ENCODE peak calls at places on chromosomes 12 and 14, in four cellular contexts. M is GM23338; U is HAP-1; H is naive thymus-derived CD4-positive, alpha-beta T cell. P is an unnamed sample.

GRCh38 chr14:76827696-76828301 is 1.6 kb downstream of the LRRC74A start:
- DNase-seq in M (peak), U (no peak), H (no peak), P (no peak)

GRCh38 chr12:91958816-91959215 is 186.8 kb downstream of the BTG1 start:
- DNase-seq in M (no peak), U (no peak), H (no peak), P (peak)

GRCh38 chr14:76346391-76347160 is 29.4 kb upstream of the ESRRB start:
- DNase-seq in M (no peak), U (no peak), H (no peak), P (no peak)

GRCh38 chr12:99822273-99822672 is 162.5 kb downstream of the ANKS1B start:
- DNase-seq in M (peak), U (no peak), H (no peak), P (no peak)

GRCh38 chr12:123094349-123095073 is 56.4 kb downstream of the PITPNM2 start:
- DNase-seq in M (no peak), U (no peak), H (no peak), P (no peak)

GRCh38 chr12:113082486-113083148 is 26.1 kb downstream of the DTX1 start:
- DNase-seq in M (no peak), U (no peak), H (no peak), P (no peak)

GRCh38 chr12:90174198-90174510 is 465.5 kb upstream of the ATP2B1 start:
- DNase-seq in M (no peak), U (no peak), H (no peak), P (no peak)

GRCh38 chr12:69642531-69642930 is 31.8 kb upstream of the LRRC10 start:
- DNase-seq in M (no peak), U (no peak), H (no peak), P (no peak)

GRCh38 chr14:52268191-52269061 is 928 bp downstream of the PTGDR start:
- DNase-seq in M (peak), U (no peak), H (no peak), P (no peak)

GRCh38 chr12:54579258-54579657 is 9.2 kb downstream of the PPP1R1A start:
- DNase-seq in M (no peak), U (no peak), H (no peak), P (no peak)

GRCh38 chr12:26867084-26867483 is 34.1 kb upstream of the ITPR2 start:
- DNase-seq in M (no peak), U (no peak), H (no peak), P (no peak)

GRCh38 chr14:46250113-46250703 is 401.4 kb downstream of the RPL10L start:
- DNase-seq in M (peak), U (no peak), H (no peak), P (no peak)

GRCh38 chr14:53537421-53538315 is 384.5 kb upstream of the DDHD1 start:
- DNase-seq in M (peak), U (no peak), H (no peak), P (no peak)

GRCh38 chr14:65794674-65795279 is 382.2 kb downstream of the FUT8 start:
- DNase-seq in M (no peak), U (no peak), H (no peak), P (no peak)

GRCh38 chr14:45252356-45253069 is 489 bp downstream of the MIS18BP1 start:
- DNase-seq in M (peak), U (peak), H (no peak), P (no peak)

GRCh38 chr12:68539615-68539952 is 71.1 kb upstream of the RAP1B start:
- DNase-seq in M (no peak), U (no peak), H (no peak), P (no peak)
- H3K4me3 ChIP-seq in M (no peak), U (no peak), H (no peak), P (no peak)

GRCh38 chr14:70924521-70924920 is 17.3 kb downstream of the PCNX1 start:
- DNase-seq in M (no peak), U (no peak), H (no peak), P (no peak)

GRCh38 chr14:70919774-70920173 is 12.5 kb downstream of the PCNX1 start:
- DNase-seq in M (peak), U (no peak), H (no peak), P (no peak)

GRCh38 chr14:70920608-70921007 is 13.3 kb downstream of the PCNX1 start:
- DNase-seq in M (no peak), U (no peak), H (no peak), P (no peak)

GRCh38 chr14:70917633-70918032 is 10.4 kb downstream of the PCNX1 start:
- DNase-seq in M (no peak), U (no peak), H (no peak), P (no peak)

GRCh38 chr14:70921669-70922068 is 14.4 kb downstream of the PCNX1 start:
- DNase-seq in M (no peak), U (no peak), H (no peak), P (no peak)
- H3K4me3 ChIP-seq in M (no peak), U (no peak), H (no peak), P (no peak)

GRCh38 chr14:69132513-69133181 is 20.3 kb downstream of the DCAF5 start:
- DNase-seq in M (no peak), U (no peak), H (no peak), P (no peak)
- H3K4me3 ChIP-seq in M (no peak), U (no peak), H (no peak), P (no peak)

DNA sequence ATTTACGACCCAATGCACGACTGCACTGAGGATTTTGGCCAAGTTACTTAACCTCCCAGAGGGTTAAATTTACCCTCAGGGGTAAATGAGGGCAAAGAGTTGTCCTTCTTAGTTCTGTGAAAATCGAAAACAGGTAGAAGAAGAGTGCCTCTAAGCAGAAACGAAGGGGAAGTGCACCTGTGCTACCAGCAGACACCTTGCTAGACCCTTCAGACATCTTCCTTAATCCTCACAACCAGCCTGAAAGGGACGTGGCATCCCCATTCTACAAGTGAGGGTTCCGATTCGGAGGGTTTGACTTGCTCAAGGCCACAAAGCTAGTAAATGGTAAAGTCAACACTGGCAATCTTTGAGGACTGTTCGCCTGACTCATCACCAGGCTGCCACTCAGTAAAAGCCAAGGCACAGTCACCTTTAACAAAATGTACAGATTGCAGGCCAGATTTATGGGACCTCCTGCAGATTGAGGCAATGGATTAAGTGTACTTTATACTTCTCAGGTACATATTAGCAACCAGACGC is 1.6 kb downstream of the GSG1 start:
- DNase-seq in M (no peak), U (no peak), H (no peak), P (no peak)
- H3K4me3 ChIP-seq in M (peak), U (peak), H (peak), P (peak)

GRCh38 chr14:28760431-28760996 is 6.1 kb upstream of the FOXG1 start:
- DNase-seq in M (no peak), U (no peak), H (no peak), P (no peak)

GRCh38 chr14:28758253-28758915 is 8.2 kb upstream of the FOXG1 start:
- DNase-seq in M (no peak), U (no peak), H (no peak), P (no peak)

GRCh38 chr14:28759658-28760313 is 6.8 kb upstream of the FOXG1 start:
- DNase-seq in M (peak), U (no peak), H (no peak), P (no peak)

GRCh38 chr14:28757790-28758189 is 8.8 kb upstream of the FOXG1 start:
- DNase-seq in M (no peak), U (no peak), H (no peak), P (no peak)

DNA sequence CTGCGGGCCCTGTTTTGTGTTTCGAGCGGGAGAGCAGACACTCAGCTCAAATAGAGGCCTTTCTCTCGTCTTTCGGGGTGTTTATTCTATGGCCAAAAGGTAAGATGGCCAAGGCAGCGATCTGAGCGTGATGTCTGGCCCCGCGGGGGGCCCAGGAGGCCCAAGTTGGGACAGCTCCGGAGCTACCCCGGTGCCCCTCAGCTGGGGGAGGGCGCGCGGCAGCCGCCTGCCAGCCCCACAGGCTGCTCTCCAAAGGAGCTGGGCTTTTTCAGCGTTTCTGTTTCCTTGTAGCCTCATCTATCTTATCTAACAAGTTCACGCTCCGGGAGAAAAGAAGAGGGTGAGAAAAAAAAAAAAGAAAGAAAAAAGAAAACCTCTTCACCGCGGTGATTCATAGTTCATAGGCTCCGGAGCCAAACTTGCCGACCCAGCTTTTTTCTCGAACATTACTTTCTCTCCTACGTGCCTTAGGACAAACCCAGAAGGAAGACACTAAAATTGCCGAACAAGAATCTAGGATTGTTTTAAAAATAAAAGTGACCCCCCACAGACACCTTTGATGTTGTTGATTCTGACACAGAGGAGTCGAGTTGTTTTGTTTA is 7.4 kb upstream of the FOXG1 start:
- DNase-seq in M (no peak), U (no peak), H (no peak), P (no peak)
- H3K4me3 ChIP-seq in M (peak), U (no peak), H (no peak), P (no peak)

P was measured in AG04449.